ENCODE peak calls at places on chromosomes 2 and 18, in nine cellular contexts. One of them, this sample, is unnamed.

GRCh38 chr18:78766651-78767533 is 212.7 kb upstream of the SALL3 start:
- DNase-seq in aorta: no peak
- DNase-seq in left ventricle myocardium inferior: no peak
- DNase-seq in IMR-90: no peak
- DNase-seq in vagina: no peak
- DNase-seq in cardiac muscle cell: no peak
- DNase-seq in tibial artery: no peak
- DNase-seq in lower lobe of right lung: no peak
- DNase-seq in SJSA1: peak; percentile 35
- DNase-seq in this sample: no peak

GRCh38 chr18:64165906-64166305 is 17.0 kb upstream of the LINC00305 start:
- DNase-seq in aorta: no peak
- DNase-seq in left ventricle myocardium inferior: no peak
- DNase-seq in IMR-90: no peak
- DNase-seq in vagina: no peak
- DNase-seq in cardiac muscle cell: peak; percentile 23
- DNase-seq in tibial artery: no peak
- DNase-seq in lower lobe of right lung: no peak
- DNase-seq in SJSA1: no peak
- DNase-seq in this sample: no peak

GRCh38 chr18:30781601-30782000 is 260.9 kb downstream of the DSC3 start:
- DNase-seq in aorta: no peak
- DNase-seq in left ventricle myocardium inferior: no peak
- DNase-seq in IMR-90: no peak
- DNase-seq in vagina: no peak
- DNase-seq in cardiac muscle cell: no peak
- DNase-seq in tibial artery: no peak
- DNase-seq in lower lobe of right lung: no peak
- DNase-seq in SJSA1: no peak
- DNase-seq in this sample: no peak

GRCh38 chr2:54191361-54192130 is 64.5 kb downstream of the TSPYL6 start:
- DNase-seq in aorta: no peak
- DNase-seq in left ventricle myocardium inferior: no peak
- DNase-seq in IMR-90: no peak
- DNase-seq in vagina: no peak
- DNase-seq in cardiac muscle cell: no peak
- DNase-seq in tibial artery: no peak
- DNase-seq in lower lobe of right lung: no peak
- DNase-seq in SJSA1: no peak
- DNase-seq in this sample: no peak

GRCh38 chr2:126784636-126785035 is 114.1 kb upstream of the TEX51 start:
- DNase-seq in aorta: no peak
- DNase-seq in left ventricle myocardium inferior: no peak
- DNase-seq in IMR-90: no peak
- DNase-seq in vagina: no peak
- DNase-seq in cardiac muscle cell: no peak
- DNase-seq in tibial artery: no peak
- DNase-seq in lower lobe of right lung: no peak
- DNase-seq in SJSA1: no peak
- DNase-seq in this sample: no peak

GRCh38 chr2:164522561-164522981 is 98.7 kb downstream of the GRB14 start:
- DNase-seq in aorta: no peak
- DNase-seq in left ventricle myocardium inferior: no peak
- DNase-seq in IMR-90: no peak
- DNase-seq in vagina: no peak
- DNase-seq in cardiac muscle cell: no peak
- DNase-seq in tibial artery: no peak
- DNase-seq in lower lobe of right lung: no peak
- DNase-seq in SJSA1: no peak
- DNase-seq in this sample: no peak

GRCh38 chr2:136905779-136906178 is 140.4 kb downstream of the THSD7B start:
- DNase-seq in aorta: no peak
- DNase-seq in left ventricle myocardium inferior: no peak
- DNase-seq in IMR-90: no peak
- DNase-seq in vagina: no peak
- DNase-seq in cardiac muscle cell: no peak
- DNase-seq in tibial artery: no peak
- DNase-seq in lower lobe of right lung: no peak
- DNase-seq in SJSA1: no peak
- DNase-seq in this sample: no peak

GRCh38 chr2:181715033-181715630 is 34.8 kb upstream of the NEUROD1 start:
- DNase-seq in aorta: peak; percentile 54
- DNase-seq in left ventricle myocardium inferior: peak; percentile 19
- DNase-seq in IMR-90: peak; percentile 82
- DNase-seq in vagina: no peak
- DNase-seq in cardiac muscle cell: peak; percentile 89
- DNase-seq in tibial artery: peak; percentile 52
- DNase-seq in lower lobe of right lung: peak; percentile 52
- DNase-seq in SJSA1: peak; percentile 63
- DNase-seq in this sample: peak; percentile 55

GRCh38 chr2:172762554-172762953 is 26.9 kb downstream of the RAPGEF4 start:
- DNase-seq in aorta: no peak
- DNase-seq in left ventricle myocardium inferior: no peak
- DNase-seq in IMR-90: no peak
- DNase-seq in vagina: no peak
- DNase-seq in cardiac muscle cell: no peak
- DNase-seq in tibial artery: no peak
- DNase-seq in lower lobe of right lung: no peak
- DNase-seq in SJSA1: no peak
- DNase-seq in this sample: no peak

GRCh38 chr18:22230403-22231042 is 61.1 kb downstream of the GATA6 start:
- DNase-seq in aorta: no peak
- DNase-seq in left ventricle myocardium inferior: no peak
- DNase-seq in IMR-90: peak; percentile 98
- DNase-seq in vagina: no peak
- DNase-seq in cardiac muscle cell: no peak
- DNase-seq in tibial artery: no peak
- DNase-seq in lower lobe of right lung: no peak
- DNase-seq in SJSA1: no peak
- DNase-seq in this sample: no peak

GRCh38 chr2:226418521-226418920 is 381.1 kb downstream of the IRS1 start:
- DNase-seq in aorta: no peak
- DNase-seq in left ventricle myocardium inferior: no peak
- DNase-seq in IMR-90: no peak
- DNase-seq in vagina: no peak
- DNase-seq in cardiac muscle cell: no peak
- DNase-seq in tibial artery: no peak
- DNase-seq in lower lobe of right lung: no peak
- DNase-seq in SJSA1: no peak
- DNase-seq in this sample: no peak

GRCh38 chr2:168814046-168814445 is 11.6 kb downstream of the NOSTRIN start:
- DNase-seq in aorta: no peak
- DNase-seq in left ventricle myocardium inferior: no peak
- DNase-seq in IMR-90: peak; percentile 63
- DNase-seq in vagina: no peak
- DNase-seq in cardiac muscle cell: no peak
- DNase-seq in tibial artery: no peak
- DNase-seq in lower lobe of right lung: no peak
- DNase-seq in SJSA1: no peak
- DNase-seq in this sample: no peak

GRCh38 chr2:177589191-177589590 is 196.6 kb downstream of the AGPS start:
- DNase-seq in aorta: no peak
- DNase-seq in left ventricle myocardium inferior: no peak
- DNase-seq in IMR-90: no peak
- DNase-seq in vagina: peak; percentile 47
- DNase-seq in cardiac muscle cell: no peak
- DNase-seq in tibial artery: no peak
- DNase-seq in lower lobe of right lung: no peak
- DNase-seq in SJSA1: no peak
- DNase-seq in this sample: no peak

GRCh38 chr18:47151457-47151856 is 1.2 kb upstream of the HDHD2 start:
- DNase-seq in aorta: no peak
- DNase-seq in left ventricle myocardium inferior: no peak
- DNase-seq in IMR-90: no peak
- DNase-seq in vagina: no peak
- DNase-seq in cardiac muscle cell: no peak
- DNase-seq in tibial artery: no peak
- DNase-seq in lower lobe of right lung: no peak
- DNase-seq in SJSA1: no peak
- DNase-seq in this sample: no peak

DNA sequence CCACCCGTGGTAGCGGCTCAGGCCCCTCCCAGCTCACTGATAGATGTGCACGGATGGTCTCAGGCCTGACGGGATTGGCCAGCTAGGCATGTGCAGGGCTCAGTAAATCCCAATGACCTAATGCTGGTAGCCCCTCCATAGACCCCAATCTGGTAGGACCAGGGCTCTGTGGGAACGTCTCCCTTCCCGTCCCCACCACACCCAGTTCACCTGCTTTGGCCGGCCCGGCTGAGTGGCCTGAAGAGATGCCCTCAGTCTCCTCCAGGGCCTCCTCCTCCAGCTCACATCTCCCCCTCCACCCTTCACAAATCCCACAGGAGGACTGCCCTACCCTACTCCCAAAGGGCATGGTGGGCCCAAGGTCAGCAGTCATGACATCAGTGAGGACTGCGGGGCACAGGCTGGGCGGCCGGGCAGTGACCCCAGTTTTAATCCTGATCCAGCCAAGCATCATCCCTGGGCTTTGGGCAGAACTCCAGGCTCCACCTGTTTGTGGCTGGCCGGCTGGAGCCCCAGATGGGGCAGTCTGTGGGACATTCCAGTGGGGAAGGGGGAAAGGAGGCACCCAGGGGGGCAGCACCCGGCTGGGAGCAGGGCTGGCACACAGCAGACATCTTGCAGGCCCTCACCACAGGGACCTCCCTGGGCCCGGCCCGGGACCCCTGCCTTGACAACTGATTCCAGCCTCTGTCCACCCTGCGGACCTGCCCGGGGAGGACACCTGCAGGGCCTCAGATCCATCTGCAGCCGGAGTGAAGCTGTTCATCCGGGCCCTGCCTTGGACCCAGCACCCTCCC is 2.3 kb downstream of the KIF1A start:
- DNase-seq in aorta: no peak
- DNase-seq in left ventricle myocardium inferior: peak; percentile 7
- DNase-seq in IMR-90: no peak
- DNase-seq in vagina: no peak
- DNase-seq in cardiac muscle cell: no peak
- DNase-seq in tibial artery: no peak
- DNase-seq in lower lobe of right lung: no peak
- DNase-seq in SJSA1: peak; percentile 38
- DNase-seq in this sample: peak; percentile 12
- H3K4me3 ChIP-seq in aorta: no peak overlapping the region
- H3K4me3 ChIP-seq in left ventricle myocardium inferior: no peak overlapping the region
- H3K4me3 ChIP-seq in IMR-90: no peak overlapping the region
- H3K4me3 ChIP-seq in vagina: no peak overlapping the region
- H3K4me3 ChIP-seq in cardiac muscle cell: no peak overlapping the region
- H3K4me3 ChIP-seq in tibial artery: no peak overlapping the region
- H3K4me3 ChIP-seq in lower lobe of right lung: no peak overlapping the region
- H3K4me3 ChIP-seq in SJSA1: no peak overlapping the region
- H3K4me3 ChIP-seq in this sample: no peak overlapping the region

GRCh38 chr2:217914078-217914477 is 88.7 kb downstream of the TNS1 start:
- DNase-seq in aorta: no peak
- DNase-seq in left ventricle myocardium inferior: no peak
- DNase-seq in IMR-90: no peak
- DNase-seq in vagina: no peak
- DNase-seq in cardiac muscle cell: no peak
- DNase-seq in tibial artery: no peak
- DNase-seq in lower lobe of right lung: no peak
- DNase-seq in SJSA1: no peak
- DNase-seq in this sample: no peak
- H3K27ac ChIP-seq in aorta: peak overlapping the region; percentile 89
- H3K27ac ChIP-seq in left ventricle myocardium inferior: peak overlapping the region; percentile 95
- H3K27ac ChIP-seq in IMR-90: no peak overlapping the region
- H3K27ac ChIP-seq in vagina: peak overlapping the region; percentile 91
- H3K27ac ChIP-seq in cardiac muscle cell: peak overlapping the region; percentile 4
- H3K27ac ChIP-seq in tibial artery: peak overlapping the region; percentile 95
- H3K27ac ChIP-seq in lower lobe of right lung: peak overlapping the region; percentile 84
- H3K27ac ChIP-seq in SJSA1: no peak overlapping the region
- H3K27ac ChIP-seq in this sample: peak overlapping the region; percentile 97

DNA sequence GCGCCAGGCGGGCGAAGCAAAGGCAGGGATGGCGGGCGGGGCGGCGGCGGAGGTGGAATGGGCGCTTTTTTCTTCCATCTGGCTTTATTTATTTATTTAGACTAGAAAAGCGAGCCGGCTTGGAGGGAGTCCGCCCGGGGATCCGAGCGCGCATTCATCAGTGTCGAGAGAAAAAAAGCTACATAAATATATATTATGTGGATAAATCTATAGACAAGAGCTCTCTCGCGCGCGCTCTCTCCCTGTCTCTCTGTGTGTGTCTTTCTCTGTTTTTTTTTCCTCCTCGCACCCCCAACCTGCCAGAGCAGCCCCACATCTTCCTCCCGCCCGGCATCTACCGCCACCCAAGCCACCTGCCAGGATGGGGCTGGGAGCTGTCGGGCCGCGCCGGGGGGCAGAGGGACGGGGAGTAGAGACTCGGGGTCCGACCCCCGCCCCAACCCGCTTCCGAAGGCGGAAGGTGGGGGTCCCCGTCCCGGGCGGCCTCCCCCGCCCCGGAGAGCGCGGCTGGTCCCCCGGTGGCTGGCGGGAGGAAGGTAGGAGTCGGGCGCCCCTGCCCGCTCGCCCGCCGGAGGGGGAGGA is 972 bp upstream of the CELF4 start:
- DNase-seq in aorta: no peak
- DNase-seq in left ventricle myocardium inferior: no peak
- DNase-seq in IMR-90: no peak
- DNase-seq in vagina: no peak
- DNase-seq in cardiac muscle cell: peak; percentile 12
- DNase-seq in tibial artery: no peak
- DNase-seq in lower lobe of right lung: no peak
- DNase-seq in SJSA1: no peak
- DNase-seq in this sample: no peak
- H3K4me3 ChIP-seq in aorta: peak overlapping the region; percentile 58
- H3K4me3 ChIP-seq in left ventricle myocardium inferior: peak overlapping the region; percentile 71
- H3K4me3 ChIP-seq in IMR-90: peak overlapping the region; percentile 36
- H3K4me3 ChIP-seq in vagina: peak overlapping the region; percentile 54
- H3K4me3 ChIP-seq in cardiac muscle cell: peak overlapping the region; percentile 48
- H3K4me3 ChIP-seq in tibial artery: peak overlapping the region; percentile 68
- H3K4me3 ChIP-seq in lower lobe of right lung: peak overlapping the region; percentile 61
- H3K4me3 ChIP-seq in SJSA1: no peak overlapping the region
- H3K4me3 ChIP-seq in this sample: no peak overlapping the region

DNA sequence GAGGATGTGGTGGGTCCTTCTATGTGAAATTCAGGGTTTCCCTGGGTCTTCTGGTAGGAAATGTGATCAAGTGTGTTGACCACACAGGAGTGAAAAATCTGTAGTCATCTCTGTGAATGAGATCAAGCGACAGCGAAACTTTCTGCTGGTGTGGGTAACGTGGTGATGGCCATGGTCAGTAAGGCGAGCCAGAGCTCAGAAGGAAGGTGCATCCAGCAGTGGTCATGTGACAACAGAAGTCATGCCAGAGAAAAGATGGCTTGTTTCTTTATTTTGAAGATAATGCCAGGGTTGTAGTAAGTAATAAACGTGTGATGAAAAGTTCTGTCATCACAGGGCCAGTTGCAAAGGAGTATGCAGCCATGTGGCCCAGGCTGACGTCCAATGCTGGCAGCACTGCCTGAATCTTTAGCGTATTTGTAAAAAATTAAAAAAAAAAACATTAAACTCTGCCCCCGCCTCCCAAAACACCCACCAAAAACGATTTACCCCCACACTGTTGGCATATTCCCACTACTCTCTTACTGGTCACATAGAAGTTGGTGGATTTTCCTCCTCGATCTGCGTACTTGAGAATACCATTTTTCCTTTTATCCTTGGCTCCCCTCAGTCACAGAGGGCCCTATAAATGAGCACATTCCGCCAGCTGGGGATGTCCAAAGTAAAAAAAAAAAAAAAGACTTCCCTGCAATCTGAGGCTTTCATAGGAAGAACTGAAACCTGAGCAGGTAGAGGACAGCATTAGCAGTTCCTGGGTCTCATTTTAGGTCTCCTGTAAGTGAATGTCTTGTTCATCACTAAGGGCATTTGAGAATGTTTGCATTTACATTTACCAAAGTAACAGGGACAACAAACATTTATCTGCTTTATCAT is 70.6 kb downstream of the SLC4A3 start:
- DNase-seq in aorta: no peak
- DNase-seq in left ventricle myocardium inferior: no peak
- DNase-seq in IMR-90: no peak
- DNase-seq in vagina: peak; percentile 18
- DNase-seq in cardiac muscle cell: no peak
- DNase-seq in tibial artery: no peak
- DNase-seq in lower lobe of right lung: no peak
- DNase-seq in SJSA1: no peak
- DNase-seq in this sample: no peak
- H3K27ac ChIP-seq in aorta: no peak overlapping the region
- H3K27ac ChIP-seq in left ventricle myocardium inferior: peak overlapping the region; percentile 54
- H3K27ac ChIP-seq in IMR-90: no peak overlapping the region
- H3K27ac ChIP-seq in vagina: no peak overlapping the region
- H3K27ac ChIP-seq in cardiac muscle cell: no peak overlapping the region
- H3K27ac ChIP-seq in tibial artery: no peak overlapping the region
- H3K27ac ChIP-seq in lower lobe of right lung: no peak overlapping the region
- H3K27ac ChIP-seq in SJSA1: no peak overlapping the region
- H3K27ac ChIP-seq in this sample: no peak overlapping the region

This sample was measured in adrenal gland.